ENCODE peak calls at places on chromosomes 3 and 15, in six cellular contexts. E is transverse colon, S is HepG2, O is uterus, G is K562, Q is suprapubic skin. P is an unnamed sample.

GRCh38 chr15:91413142-91413541 is 313.1 kb downstream of the SV2B start:
- DNase-seq in Q (no peak), E (no peak), S (no peak), O (no peak), G (no peak), P (no peak)

GRCh38 chr3:134009345-134010000 is 20.3 kb downstream of the SLCO2A1 start:
- DNase-seq in E (no peak), G (no peak), O (no peak), S (no peak), Q (no peak), P (no peak)

GRCh38 chr15:60682115-60682514 is 203.2 kb upstream of the ICE2 start:
- DNase-seq in O (no peak), S (no peak), E (no peak), G (no peak), Q (no peak), P (no peak)

GRCh38 chr3:147361671-147362420 is 44.5 kb downstream of the ZIC4 start:
- DNase-seq in Q (no peak), S (peak), E (peak), G (peak), O (no peak), P (no peak)

GRCh38 chr3:166713787-166714186 is 666.3 kb downstream of the ZBBX start:
- DNase-seq in G (no peak), O (no peak), S (no peak), Q (no peak), E (no peak), P (no peak)

GRCh38 chr15:26051771-26052685 is 188.9 kb upstream of the ATP10A start:
- DNase-seq in S (no peak), O (peak), G (no peak), Q (no peak), E (peak), P (peak)

GRCh38 chr3:123586966-123587365 is 2.1 kb upstream of the HACD2 start:
- DNase-seq in Q (no peak), O (no peak), E (no peak), S (no peak), G (no peak), P (no peak)

GRCh38 chr3:129663045-129663446 is 56.6 kb upstream of the PLXND1 start:
- DNase-seq in Q (no peak), E (no peak), G (no peak), O (no peak), S (peak), P (peak)

GRCh38 chr3:45782381-45782780 is 14.0 kb downstream of the SLC6A20 start:
- DNase-seq in O (no peak), Q (no peak), G (no peak), E (no peak), S (no peak), P (no peak)

GRCh38 chr3:72041531-72041930 is 256.6 kb upstream of the PROK2 start:
- DNase-seq in Q (no peak), O (peak), G (no peak), E (peak), S (no peak), P (no peak)

GRCh38 chr15:58201536-58201935 is 63.4 kb downstream of the AQP9 start:
- DNase-seq in O (no peak), G (no peak), E (no peak), Q (no peak), S (no peak), P (no peak)

GRCh38 chr15:41695750-41696436 is 35.7 kb downstream of the MGA start:
- DNase-seq in G (peak), O (no peak), S (peak), Q (no peak), E (peak), P (no peak)

GRCh38 chr3:141109761-141110160 is 58.6 kb downstream of the SPSB4 start:
- DNase-seq in S (no peak), O (peak), Q (peak), G (no peak), E (no peak), P (peak)

GRCh38 chr3:122560680-122561079 is 3.4 kb downstream of the PARP9 start:
- DNase-seq in G (peak), E (peak), O (no peak), Q (no peak), S (peak), P (no peak)

GRCh38 chr3:156449712-156450574 is 105.0 kb downstream of the SSR3 start:
- DNase-seq in Q (no peak), O (no peak), G (peak), S (peak), E (no peak), P (no peak)

GRCh38 chr3:156217674-156218352 is 97.4 kb downstream of the KCNAB1 start:
- DNase-seq in S (no peak), E (no peak), G (no peak), O (no peak), Q (no peak), P (no peak)

GRCh38 chr3:179801263-179801662 is 148.4 kb downstream of the USP13 start:
- DNase-seq in E (no peak), O (no peak), G (no peak), Q (no peak), S (peak), P (no peak)

GRCh38 chr3:139187154-139187553 is 142.5 kb upstream of the PRR23C start:
- DNase-seq in E (peak), Q (no peak), G (no peak), O (no peak), S (no peak), P (no peak)

GRCh38 chr3:135456182-135456790 is 509.2 kb upstream of the PPP2R3A start:
- DNase-seq in E (no peak), S (no peak), O (no peak), Q (no peak), G (no peak), P (no peak)

GRCh38 chr3:40476478-40477470 is at the start of gene ZNF619:
- DNase-seq in G (peak), O (peak), Q (peak), S (peak), E (peak), P (peak)

GRCh38 chr3:135895106-135895733 is 70.3 kb upstream of the PPP2R3A start:
- DNase-seq in E (peak), S (peak), G (peak), O (peak), Q (no peak), P (peak)

GRCh38 chr3:149879872-149880271 is 66.9 kb downstream of the RNF13 start:
- DNase-seq in S (peak), E (peak), O (peak), G (peak), Q (peak), P (peak)

GRCh38 chr3:126321490-126321889 is 35.7 kb downstream of the KLF15 start:
- DNase-seq in E (no peak), G (no peak), O (no peak), S (no peak), Q (no peak), P (peak)

GRCh38 chr3:195005759-195006555 is 265.0 kb downstream of the XXYLT1 start:
- DNase-seq in E (no peak), O (no peak), Q (peak), G (no peak), S (no peak), P (peak)

GRCh38 chr3:46029953-46030543 is 2.8 kb upstream of the XCR1 start:
- DNase-seq in G (no peak), Q (no peak), E (no peak), O (no peak), S (no peak), P (no peak)

GRCh38 chr3:165162883-165163282 is 33.3 kb downstream of the SLITRK3 start:
- DNase-seq in O (no peak), E (no peak), Q (no peak), S (no peak), G (no peak), P (no peak)

GRCh38 chr3:65635661-65636060 is 403.1 kb downstream of the MAGI1 start:
- DNase-seq in G (no peak), S (no peak), O (no peak), E (no peak), Q (no peak), P (no peak)

GRCh38 chr15:31295660-31296059 is 31.0 kb upstream of the KLF13 start:
- DNase-seq in S (no peak), E (no peak), Q (peak), G (no peak), O (no peak), P (peak)

GRCh38 chr3:141064255-141064926 is 13.2 kb downstream of the SPSB4 start:
- DNase-seq in G (no peak), O (no peak), E (no peak), Q (peak), S (no peak), P (no peak)

GRCh38 chr15:68298882-68299381 is 21.4 kb downstream of the FEM1B start:
- DNase-seq in Q (no peak), O (no peak), S (no peak), E (no peak), G (no peak), P (peak)

DNA sequence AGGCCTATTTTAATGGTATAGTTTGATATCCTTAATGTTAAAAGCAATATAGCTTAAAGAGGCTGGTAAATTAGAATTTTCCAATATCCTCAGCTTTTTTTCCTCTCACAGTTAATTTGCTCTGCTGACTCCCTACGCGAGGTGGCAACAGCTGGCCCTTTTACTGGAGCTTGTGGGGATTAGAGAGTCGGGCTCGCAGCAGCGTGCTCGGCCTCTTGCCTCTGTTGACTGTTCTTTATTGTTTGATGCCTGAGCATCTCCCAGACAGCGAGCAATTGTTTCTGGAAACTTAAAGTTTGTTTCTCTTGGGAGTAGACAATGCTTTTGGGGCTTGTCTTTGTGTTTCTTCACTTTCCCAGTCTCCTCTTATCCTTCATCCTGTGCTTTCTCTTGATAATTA is 80.8 kb downstream of the OPA1 start:
- DNase-seq in E (no peak), O (no peak), G (no peak), Q (no peak), S (no peak), P (no peak)
- TF ChIP-seq CTCF in E (no peak), O (no peak), G (no peak), Q (no peak), S (no peak), P (no peak)

DNA sequence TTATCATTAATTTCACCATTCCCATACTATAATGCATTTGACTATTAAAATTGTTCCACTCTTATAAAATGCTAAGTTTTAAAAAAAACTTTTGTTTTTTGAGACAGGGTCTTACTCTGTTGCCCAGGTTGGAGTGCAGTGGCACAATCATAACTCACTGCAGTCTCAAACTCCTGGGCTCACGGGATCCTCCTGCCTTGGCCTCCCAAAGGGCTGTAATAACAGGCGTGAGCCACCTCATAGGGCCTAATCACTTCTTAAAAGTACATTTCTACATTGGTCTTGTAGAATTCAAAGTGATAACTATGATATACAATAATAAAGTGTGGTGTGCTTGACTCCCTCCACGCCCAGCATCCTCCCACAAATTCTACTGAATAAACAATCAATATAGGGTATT is 3.0 kb downstream of the DENND4A start:
- DNase-seq in G (no peak), Q (no peak), S (no peak), E (no peak), O (no peak), P (no peak)
- H3K4me3 ChIP-seq in G (no peak), Q (no peak), S (no peak), E (no peak), O (no peak), P (no peak)

DNA sequence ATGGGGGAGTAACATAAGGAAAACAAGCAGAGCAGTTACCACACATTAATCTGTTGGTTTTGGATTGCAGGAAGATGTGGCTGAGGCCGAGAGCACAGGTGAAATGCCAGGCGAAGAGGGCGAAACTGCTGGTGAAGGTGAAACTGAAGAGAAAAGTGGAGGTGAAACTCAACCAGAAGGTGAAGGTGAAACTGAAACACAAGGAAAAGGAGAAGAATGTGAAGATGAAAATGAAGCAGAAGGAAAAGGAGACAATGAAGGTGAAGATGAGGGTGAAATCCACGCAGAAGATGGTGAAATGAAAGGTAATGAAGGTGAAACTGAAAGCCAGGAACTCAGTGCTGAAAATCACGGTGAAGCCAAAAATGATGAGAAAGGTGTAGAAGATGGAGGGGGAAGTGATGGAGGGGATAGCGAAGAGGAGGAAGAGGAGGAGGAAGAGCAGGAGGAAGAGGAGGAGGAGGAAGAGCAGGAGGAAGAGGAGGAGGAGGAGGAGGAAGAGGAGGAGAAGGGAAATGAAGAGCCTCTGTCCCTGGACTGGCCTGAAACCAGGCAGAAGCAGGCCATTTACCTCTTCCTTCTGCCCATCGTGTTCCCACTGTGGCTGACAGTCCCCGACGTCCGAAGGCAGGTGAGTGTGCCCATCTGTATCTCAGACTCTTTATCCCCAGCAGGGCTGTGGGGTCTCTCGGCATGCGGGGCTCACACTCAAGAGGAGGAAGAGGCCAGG is 28.7 kb downstream of the SLC24A1 start:
- DNase-seq in G (no peak), S (no peak), O (no peak), Q (no peak), E (no peak), P (no peak)
- TF ChIP-seq POLR2A in G (no peak), S (no peak), O (no peak), Q (no peak), E (no peak), P (no peak)

GRCh38 chr3:85355572-85355971 is 396.8 kb downstream of the CADM2 start:
- DNase-seq in E (no peak), S (no peak), Q (no peak), O (no peak), G (no peak), P (no peak)

DNA sequence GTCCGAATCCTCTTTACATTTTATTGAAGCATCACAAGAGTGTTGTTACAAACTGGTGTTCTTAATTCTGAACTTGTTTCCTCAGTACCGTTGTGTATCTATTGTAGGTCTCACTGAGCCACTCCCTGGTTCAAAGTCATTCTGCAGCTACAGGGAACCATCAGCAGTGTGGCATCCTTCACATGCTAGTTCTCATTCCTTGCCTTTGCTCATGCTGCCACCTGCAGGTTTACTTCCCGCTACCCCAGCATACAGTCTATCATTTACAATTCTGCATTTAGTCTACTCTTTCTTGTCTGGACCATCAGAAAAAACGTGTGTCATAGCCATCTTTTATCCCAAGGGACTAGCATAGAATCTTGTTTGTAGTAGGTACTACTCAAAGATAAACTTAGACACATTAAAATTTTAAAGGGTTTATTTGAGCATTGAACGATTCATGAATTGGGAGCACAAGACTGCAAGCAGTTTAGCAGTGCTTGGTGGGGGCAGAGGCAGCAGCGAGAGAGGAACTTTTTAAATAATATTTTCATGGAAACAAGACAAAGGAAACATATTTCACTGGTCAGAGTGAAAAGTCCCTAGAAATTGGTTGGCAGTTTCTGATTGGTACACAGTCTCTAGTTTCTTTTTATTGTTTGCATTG is 402.1 kb downstream of the CADM2 start:
- DNase-seq in G (peak), S (peak), O (no peak), Q (no peak), E (peak), P (no peak)
- TF ChIP-seq CTCF in G (peak), S (peak), O (no peak), Q (no peak), E (peak), P (no peak)

DNA sequence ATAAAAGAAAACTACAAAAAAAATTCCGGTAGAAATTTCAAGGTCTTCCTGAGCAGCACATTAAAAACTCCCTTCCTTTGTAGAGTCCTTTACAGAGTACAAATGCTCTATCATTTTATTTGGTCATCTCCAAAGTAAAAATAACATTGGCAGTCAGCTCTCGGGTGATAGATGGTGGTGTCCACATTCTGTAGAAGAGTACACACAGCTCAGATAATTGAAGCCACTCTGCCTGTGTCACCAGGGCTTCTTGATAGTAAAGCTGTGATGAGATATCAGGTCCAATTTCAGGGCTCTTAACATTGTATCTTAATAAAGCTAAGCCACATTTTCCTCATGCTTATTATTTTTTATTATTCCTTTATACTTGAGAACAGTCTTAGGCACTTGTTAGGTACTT is 371.6 kb downstream of the TAFA4 start:
- DNase-seq in E (no peak), O (no peak), G (no peak), Q (no peak), S (no peak), P (no peak)
- H3K4me3 ChIP-seq in E (no peak), O (no peak), G (no peak), Q (no peak), S (no peak), P (no peak)